ENCODE peak calls at places on chromosomes 4 and X, in nine cellular contexts. K, D, L, V, U, G, T, B and Z are unnamed samples.
A peak's percentile ranks its signal among the peaks of the same experiment; 100 is the strongest.

GRCh38 chrX:64190136-64190740 is 15.3 kb downstream of the AMER1 start:
- DNase-seq in T (no peak), K (no peak), V (no peak), G (no peak), U (no peak), D (no peak), L (no peak), B (no peak), Z (no peak)

GRCh38 chr4:140156529-140157171 is 2.7 kb upstream of the MAML3 start:
- DNase-seq in L (no peak), U (no peak), B (no peak), T (no peak), K (no peak), V (no peak), G (no peak), D (no peak), Z (no peak)

GRCh38 chr4:3207531-3208037 is 41.4 kb upstream of the MSANTD1 start:
- DNase-seq in D (peak; percentile 28), G (no peak), U (no peak), T (peak; percentile 37), B (no peak), L (no peak), V (peak; percentile 69), K (no peak), Z (peak; percentile 31)

GRCh38 chr4:89674876-89675459 is 162.0 kb downstream of the SNCA start:
- DNase-seq in T (no peak), K (no peak), B (no peak), V (no peak), L (no peak), D (no peak), G (peak; percentile 37), U (no peak), Z (no peak)

GRCh38 chr4:99205104-99205979 is 13.7 kb downstream of the ADH6 start:
- DNase-seq in K (no peak), U (peak; percentile 85), D (no peak), L (no peak), B (no peak), T (no peak), G (no peak), V (peak; percentile 86), Z (peak; percentile 59)

GRCh38 chrX:43860646-43861370 is 21.4 kb downstream of the MAOB start:
- DNase-seq in L (peak; percentile 38), V (peak; percentile 24), D (no peak), T (peak; percentile 23), U (peak; percentile 47), K (no peak), G (no peak), B (no peak), Z (peak; percentile 57)

GRCh38 chr4:71004281-71004851 is 10.9 kb downstream of the DCK start:
- DNase-seq in B (no peak), V (no peak), T (no peak), U (no peak), K (no peak), D (no peak), L (no peak), G (no peak), Z (no peak)

GRCh38 chr4:15895517-15895916 is 43.0 kb downstream of the FGFBP1 start:
- DNase-seq in V (peak; percentile 24), K (no peak), D (no peak), L (no peak), T (no peak), U (no peak), B (no peak), G (no peak), Z (no peak)

GRCh38 chr4:16016536-16016935 is 53.6 kb upstream of the FGFBP2 start:
- DNase-seq in V (no peak), T (no peak), D (no peak), K (no peak), U (no peak), B (no peak), L (no peak), G (no peak), Z (no peak)

GRCh38 chrX:3697701-3698279 is 15.7 kb downstream of the PRKX start:
- DNase-seq in U (peak; percentile 38), L (peak; percentile 95), V (peak; percentile 83), T (no peak), K (peak; percentile 53), B (no peak), G (no peak), D (no peak), Z (peak; percentile 65)

GRCh38 chrX:295136-295535 is 14.0 kb downstream of the PLCXD1 start:
- DNase-seq in G (no peak), D (no peak), V (no peak), B (peak; percentile 36), T (no peak), U (no peak), K (peak; percentile 33), L (no peak), Z (no peak)

GRCh38 chr4:188053302-188053701 is 56.1 kb downstream of the TRIML2 start:
- DNase-seq in G (no peak), U (no peak), D (no peak), K (no peak), L (no peak), V (no peak), T (no peak), B (no peak), Z (no peak)

GRCh38 chr4:185541251-185541671 is 6.0 kb upstream of the PDLIM3 start:
- DNase-seq in D (no peak), U (no peak), K (no peak), G (no peak), V (no peak), B (no peak), L (no peak), T (peak; percentile 10), Z (no peak)

GRCh38 chr4:15695764-15696163 is 7.1 kb upstream of the BST1 start:
- DNase-seq in D (no peak), G (no peak), L (no peak), U (no peak), T (no peak), K (no peak), V (no peak), B (no peak), Z (no peak)

GRCh38 chr4:121454251-121454979 is 73.6 kb upstream of the QRFPR start:
- DNase-seq in V (no peak), D (no peak), L (no peak), G (no peak), B (no peak), U (no peak), T (no peak), K (no peak), Z (no peak)

GRCh38 chr4:122500852-122501501 is 44.5 kb upstream of the IL2 start:
- DNase-seq in T (no peak), B (no peak), U (no peak), G (no peak), V (peak; percentile 21), L (no peak), K (no peak), D (no peak), Z (peak; percentile 65)

GRCh38 chr4:177759714-177760113 is 317.5 kb upstream of the AGA start:
- DNase-seq in B (no peak), K (no peak), G (no peak), U (no peak), V (no peak), D (no peak), T (no peak), L (no peak), Z (no peak)

GRCh38 chrX:150352581-150352980 is 10.5 kb upstream of the MAMLD1 start:
- DNase-seq in T (peak; percentile 7), B (no peak), D (no peak), U (no peak), G (no peak), V (no peak), K (no peak), L (no peak), Z (no peak)

GRCh38 chr4:12179264-12179616 is 750.5 kb upstream of the HS3ST1 start:
- DNase-seq in D (no peak), K (peak; percentile 40), T (no peak), V (no peak), G (no peak), U (no peak), L (no peak), B (no peak), Z (no peak)

GRCh38 chrX:154384284-154384892 is 5.3 kb downstream of the EMD start:
- DNase-seq in V (peak; percentile 33), U (no peak), K (no peak), G (no peak), B (no peak), D (no peak), L (no peak), T (peak; percentile 45), Z (peak; percentile 36)
- TF ChIP-seq CTCF in V (peak; percentile 34), U (no peak), K (peak; percentile 53), G (no peak), B (peak; percentile 25), D (peak; percentile 57), L (peak; percentile 54), T (peak; percentile 30), Z (peak; percentile 62)

DNA sequence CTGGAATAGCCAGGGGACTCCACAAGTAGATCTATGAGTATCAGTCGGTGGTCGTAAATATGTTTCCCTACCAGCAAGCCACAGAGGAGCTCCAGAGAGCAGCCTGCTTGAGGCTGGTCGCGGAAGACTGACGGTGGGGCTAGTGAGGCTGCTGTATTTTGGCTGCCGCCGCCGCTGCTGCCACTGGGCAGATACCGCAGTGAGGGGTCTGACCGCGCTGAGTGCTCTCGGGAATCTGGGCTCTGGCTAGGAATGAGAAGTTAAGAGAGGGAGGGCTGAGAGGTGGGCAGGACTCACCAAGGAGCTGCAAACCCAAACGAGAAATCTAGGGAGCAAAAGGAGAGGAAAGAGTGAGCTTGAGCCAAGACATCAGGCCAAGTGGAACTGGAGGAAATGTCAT is at the start of gene EXOC1L:
- DNase-seq in U (peak; percentile 18), V (peak; percentile 10), T (peak; percentile 2), L (no peak), K (no peak), B (no peak), G (no peak), D (no peak), Z (peak; percentile 12)
- H3K4me3 ChIP-seq in U (peak within 1 kb of the TSS; percentile 21), V (no peak within 1 kb of the TSS), T (no peak within 1 kb of the TSS), L (peak within 1 kb of the TSS; percentile 8), K (peak within 1 kb of the TSS; percentile 7), B (peak within 1 kb of the TSS; percentile 0), G (no peak within 1 kb of the TSS), D (no peak within 1 kb of the TSS), Z (peak within 1 kb of the TSS; percentile 30)

DNA sequence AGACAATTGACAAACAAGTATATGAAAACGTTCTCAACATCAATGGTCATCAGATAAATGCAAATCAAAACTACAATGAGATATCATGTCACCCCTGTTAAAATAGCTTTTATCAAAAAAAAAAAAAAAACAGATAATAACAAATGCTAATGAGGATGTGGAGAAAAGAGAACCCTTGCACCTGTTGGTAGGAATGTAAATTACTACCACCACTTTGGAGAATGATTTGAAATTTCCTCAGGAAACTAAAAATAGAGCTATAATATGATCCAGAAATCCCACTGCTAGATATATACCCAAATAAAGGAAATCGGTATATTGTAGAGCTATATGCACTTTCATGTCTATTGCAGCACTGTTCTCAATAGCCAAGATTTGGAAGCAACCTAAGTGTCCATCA is 470.6 kb upstream of the FSTL5 start:
- DNase-seq in V (no peak), U (no peak), D (no peak), L (no peak), B (no peak), G (no peak), T (no peak), K (no peak), Z (no peak)
- TF ChIP-seq CTCF in V (no peak), U (no peak), D (no peak), L (no peak), B (no peak), G (no peak), T (no peak), K (no peak), Z (no peak)

DNA sequence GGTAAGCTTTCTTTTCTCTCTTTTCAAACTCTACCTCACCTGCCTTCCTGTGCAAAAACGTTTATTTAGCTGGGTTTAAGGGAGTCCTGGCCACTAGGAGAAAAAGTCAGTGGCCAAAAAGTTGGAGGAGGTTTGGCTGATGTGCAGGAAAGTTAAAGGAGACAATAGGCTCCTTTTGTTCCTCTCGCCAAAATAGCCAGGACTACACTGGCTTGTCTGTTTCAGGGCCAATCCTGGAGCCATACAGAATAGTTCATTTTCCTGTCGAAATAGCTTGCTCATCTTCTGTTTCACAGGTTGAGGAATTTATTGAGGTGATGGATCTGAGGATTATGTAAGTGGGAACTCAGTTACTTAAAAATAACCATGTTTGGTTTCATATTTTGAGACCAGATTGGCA is 423 bp downstream of the HEPH start:
- DNase-seq in K (no peak), T (no peak), L (no peak), G (no peak), D (no peak), V (no peak), B (no peak), U (no peak), Z (no peak)
- H3K4me3 ChIP-seq in K (peak overlapping the region; percentile 28), T (peak overlapping the region; percentile 3), L (no peak overlapping the region), G (peak overlapping the region; percentile 42), D (peak overlapping the region; percentile 29), V (peak overlapping the region; percentile 45), B (peak overlapping the region; percentile 36), U (no peak overlapping the region), Z (peak overlapping the region; percentile 10)